ENCODE peak calls at places on chromosomes 16 and 17, in six cellular contexts. O, Z, K, V, G and Q are unnamed samples.

GRCh38 chr17:29591737-29592624 is 951 bp upstream of the ANKRD13B start:
- DNase-seq in O (peak), Z (peak), K (peak), V (no peak), G (peak), Q (peak)

GRCh38 chr17:70810609-70811008 is 641.3 kb downstream of the KCNJ2 start:
- DNase-seq in O (peak), Z (peak), K (no peak), V (no peak), G (no peak), Q (no peak)

GRCh38 chr17:50466371-50467113 is 2.1 kb downstream of the CHAD start:
- DNase-seq in O (no peak), Z (no peak), K (no peak), V (no peak), G (no peak), Q (no peak)

GRCh38 chr17:72693147-72693878 is 399.2 kb downstream of the SLC39A11 start:
- DNase-seq in O (no peak), Z (no peak), K (no peak), V (no peak), G (no peak), Q (no peak)

GRCh38 chr17:20935740-20936139 is 107.1 kb downstream of the USP22 start:
- DNase-seq in O (peak), Z (peak), K (no peak), V (peak), G (no peak), Q (no peak)

GRCh38 chr17:74738051-74738996 is 1.3 kb downstream of the RAB37 start:
- DNase-seq in O (no peak), Z (peak), K (peak), V (no peak), G (no peak), Q (no peak)

GRCh38 chr16:84937196-84937935 is 74.0 kb downstream of the ZDHHC7 start:
- DNase-seq in O (no peak), Z (no peak), K (no peak), V (no peak), G (no peak), Q (no peak)

GRCh38 chr17:10772425-10773380 is 31.2 kb downstream of the TMEM238L start:
- DNase-seq in O (peak), Z (peak), K (peak), V (no peak), G (peak), Q (peak)

GRCh38 chr16:72921106-72921505 is 126.8 kb downstream of the ZFHX3 start:
- DNase-seq in O (no peak), Z (no peak), K (no peak), V (no peak), G (no peak), Q (no peak)

GRCh38 chr17:21077286-21077685 is 34.5 kb upstream of the USP22 start:
- DNase-seq in O (no peak), Z (no peak), K (no peak), V (no peak), G (no peak), Q (no peak)

GRCh38 chr16:85420501-85421337 is 192.4 kb upstream of the GSE1 start:
- DNase-seq in O (peak), Z (peak), K (peak), V (no peak), G (peak), Q (peak)

GRCh38 chr16:50068550-50068949 is 2.8 kb downstream of the HEATR3 start:
- DNase-seq in O (peak), Z (peak), K (no peak), V (no peak), G (no peak), Q (no peak)

GRCh38 chr16:84209989-84210388 is 19.0 kb downstream of the ADAD2 start:
- DNase-seq in O (peak), Z (no peak), K (no peak), V (no peak), G (no peak), Q (no peak)

GRCh38 chr17:38465420-38466345 is 37.4 kb downstream of the ARHGAP23 start:
- DNase-seq in O (peak), Z (peak), K (no peak), V (peak), G (no peak), Q (no peak)

GRCh38 chr16:62213763-62214162 is 177.5 kb upstream of the CDH8 start:
- DNase-seq in O (no peak), Z (no peak), K (peak), V (no peak), G (peak), Q (no peak)

GRCh38 chr17:11618861-11619566 is 20.7 kb downstream of the DNAH9 start:
- DNase-seq in O (no peak), Z (no peak), K (peak), V (no peak), G (no peak), Q (no peak)

GRCh38 chr16:79998143-79998542 is 397.6 kb upstream of the MAF start:
- DNase-seq in O (no peak), Z (no peak), K (no peak), V (no peak), G (no peak), Q (no peak)

GRCh38 chr17:43881758-43882505 is 25.4 kb downstream of the MPP2 start:
- DNase-seq in O (no peak), Z (no peak), K (no peak), V (no peak), G (no peak), Q (no peak)

GRCh38 chr16:88999457-89000206 is 22.6 kb upstream of the CBFA2T3 start:
- DNase-seq in O (no peak), Z (no peak), K (no peak), V (no peak), G (no peak), Q (no peak)

GRCh38 chr16:87636050-87636684 is 33.9 kb downstream of the JPH3 start:
- DNase-seq in O (peak), Z (peak), K (peak), V (peak), G (peak), Q (peak)

GRCh38 chr16:80586476-80586875 is 45.7 kb downstream of the DYNLRB2 start:
- DNase-seq in O (peak), Z (no peak), K (no peak), V (no peak), G (no peak), Q (no peak)

GRCh38 chr16:30473231-30474061 is 904 bp downstream of the ITGAL start:
- DNase-seq in O (no peak), Z (no peak), K (no peak), V (no peak), G (no peak), Q (no peak)

GRCh38 chr17:57463103-57463885 is 207.0 kb downstream of the MSI2 start:
- DNase-seq in O (peak), Z (peak), K (peak), V (no peak), G (no peak), Q (no peak)

GRCh38 chr16:68264128-68265077 is at the start of gene SLC7A6:
- DNase-seq in O (peak), Z (peak), K (peak), V (no peak), G (peak), Q (peak)

GRCh38 chr16:84616515-84616914 is 1.4 kb downstream of the COTL1 start:
- DNase-seq in O (no peak), Z (no peak), K (no peak), V (no peak), G (no peak), Q (no peak)

GRCh38 chr17:64024781-64025731 is 4.6 kb upstream of the ICAM2 start:
- DNase-seq in O (peak), Z (peak), K (no peak), V (no peak), G (no peak), Q (no peak)

GRCh38 chr17:69300222-69300621 is 26.7 kb downstream of the ABCA5 start:
- DNase-seq in O (no peak), Z (peak), K (no peak), V (no peak), G (no peak), Q (no peak)

GRCh38 chr16:81677375-81677737 is 101.7 kb upstream of the PLCG2 start:
- DNase-seq in O (no peak), Z (no peak), K (no peak), V (no peak), G (no peak), Q (no peak)

GRCh38 chr17:32518856-32519768 is 32.3 kb downstream of the CDK5R1 start:
- DNase-seq in O (no peak), Z (no peak), K (no peak), V (peak), G (peak), Q (peak)

GRCh38 chr16:72999541-73000019 is 48.3 kb downstream of the ZFHX3 start:
- DNase-seq in O (no peak), Z (no peak), K (no peak), V (no peak), G (no peak), Q (no peak)

GRCh38 chr16:818132-818531 is 17.6 kb upstream of the GNG13 start:
- DNase-seq in O (no peak), Z (no peak), K (no peak), V (no peak), G (no peak), Q (no peak)

GRCh38 chr17:29084476-29085148 is 41.7 kb downstream of the PIPOX start:
- DNase-seq in O (peak), Z (no peak), K (no peak), V (no peak), G (no peak), Q (no peak)

GRCh38 chr16:9102943-9103342 is 11.5 kb downstream of the HAPSTR1 start:
- DNase-seq in O (no peak), Z (no peak), K (no peak), V (no peak), G (no peak), Q (no peak)

GRCh38 chr16:79284760-79285159 is 315.8 kb downstream of the MAF start:
- DNase-seq in O (no peak), Z (no peak), K (no peak), V (no peak), G (no peak), Q (no peak)

GRCh38 chr17:14458724-14459123 is 157.8 kb downstream of the HS3ST3B1 start:
- DNase-seq in O (no peak), Z (no peak), K (no peak), V (no peak), G (no peak), Q (no peak)

GRCh38 chr16:88651276-88651988 is 579 bp upstream of the CYBA start:
- DNase-seq in O (no peak), Z (no peak), K (peak), V (no peak), G (no peak), Q (no peak)

GRCh38 chr17:67467500-67468481 is 90.7 kb downstream of the PITPNC1 start:
- DNase-seq in O (no peak), Z (no peak), K (no peak), V (no peak), G (peak), Q (no peak)

GRCh38 chr17:59436900-59437299 is 105.4 kb downstream of the YPEL2 start:
- DNase-seq in O (no peak), Z (no peak), K (no peak), V (no peak), G (no peak), Q (no peak)

GRCh38 chr17:65814418-65814817 is 253.0 kb upstream of the AXIN2 start:
- DNase-seq in O (no peak), Z (no peak), K (no peak), V (no peak), G (no peak), Q (no peak)
- TF ChIP-seq CTCF in O (no peak), Z (no peak), K (no peak), V (no peak), G (no peak), Q (no peak)

GRCh38 chr17:81428945-81429344 is 33.7 kb downstream of the BAHCC1 start:
- DNase-seq in O (no peak), Z (no peak), K (no peak), V (no peak), G (no peak), Q (no peak)

GRCh38 chr17:81429353-81429774 is 34.1 kb downstream of the BAHCC1 start:
- DNase-seq in O (peak), Z (peak), K (no peak), V (no peak), G (no peak), Q (no peak)

GRCh38 chr17:81428121-81428515 is 32.9 kb downstream of the BAHCC1 start:
- DNase-seq in O (no peak), Z (no peak), K (no peak), V (no peak), G (no peak), Q (no peak)

GRCh38 chr17:81428521-81428920 is 33.3 kb downstream of the BAHCC1 start:
- DNase-seq in O (no peak), Z (no peak), K (no peak), V (no peak), G (no peak), Q (no peak)

GRCh38 chr17:81429813-81430510 is 34.7 kb downstream of the BAHCC1 start:
- DNase-seq in O (no peak), Z (peak), K (no peak), V (no peak), G (no peak), Q (peak)
- TF ChIP-seq CTCF in O (peak), Z (no peak), K (peak), V (no peak), G (no peak), Q (no peak)

DNA sequence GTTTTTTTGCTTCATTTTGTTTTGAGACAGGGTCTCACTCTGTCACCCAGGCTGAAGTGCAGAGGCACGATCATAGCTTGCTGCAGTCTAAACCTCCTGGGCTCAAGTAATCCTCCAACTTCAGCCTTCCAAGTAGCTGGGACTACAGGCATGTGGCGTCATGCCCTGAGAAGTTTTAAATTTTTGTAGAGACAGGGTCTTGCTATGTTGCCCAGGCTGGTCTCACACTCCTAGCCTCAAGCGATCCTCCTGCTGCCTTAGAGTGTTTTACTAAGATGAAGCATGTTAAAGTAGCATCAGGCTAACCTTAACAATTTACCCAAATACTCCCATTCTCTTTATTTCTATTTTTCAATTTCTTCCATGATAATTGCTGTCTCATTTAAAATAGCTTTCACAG is 49.2 kb upstream of the CACNG3 start:
- DNase-seq in O (no peak), Z (no peak), K (no peak), V (no peak), G (no peak), Q (no peak)
- TF ChIP-seq CTCF in O (no peak), Z (no peak), K (no peak), V (no peak), G (no peak), Q (no peak)

GRCh38 chr16:3020247-3020603 is at the start of gene TNFRSF12A:
- DNase-seq in O (peak), Z (peak), K (peak), V (no peak), G (peak), Q (peak)
- TF ChIP-seq CTCF in O (no peak), Z (no peak), K (no peak), V (peak), G (no peak), Q (no peak)

GRCh38 chr17:80895366-80895765 is 96.3 kb upstream of the CHMP6 start:
- DNase-seq in O (no peak), Z (no peak), K (no peak), V (no peak), G (no peak), Q (no peak)

GRCh38 chr17:80894726-80895125 is 96.9 kb upstream of the CHMP6 start:
- DNase-seq in O (no peak), Z (no peak), K (no peak), V (no peak), G (no peak), Q (no peak)

GRCh38 chr17:80893604-80894438 is 97.8 kb upstream of the CHMP6 start:
- DNase-seq in O (no peak), Z (no peak), K (no peak), V (no peak), G (no peak), Q (no peak)

GRCh38 chr17:80892900-80893603 is 98.6 kb upstream of the CHMP6 start:
- DNase-seq in O (peak), Z (peak), K (no peak), V (no peak), G (no peak), Q (no peak)

GRCh38 chr17:80894439-80894721 is 97.3 kb upstream of the CHMP6 start:
- DNase-seq in O (no peak), Z (no peak), K (no peak), V (no peak), G (no peak), Q (no peak)
- TF ChIP-seq CTCF in O (peak), Z (peak), K (no peak), V (peak), G (peak), Q (peak)

DNA sequence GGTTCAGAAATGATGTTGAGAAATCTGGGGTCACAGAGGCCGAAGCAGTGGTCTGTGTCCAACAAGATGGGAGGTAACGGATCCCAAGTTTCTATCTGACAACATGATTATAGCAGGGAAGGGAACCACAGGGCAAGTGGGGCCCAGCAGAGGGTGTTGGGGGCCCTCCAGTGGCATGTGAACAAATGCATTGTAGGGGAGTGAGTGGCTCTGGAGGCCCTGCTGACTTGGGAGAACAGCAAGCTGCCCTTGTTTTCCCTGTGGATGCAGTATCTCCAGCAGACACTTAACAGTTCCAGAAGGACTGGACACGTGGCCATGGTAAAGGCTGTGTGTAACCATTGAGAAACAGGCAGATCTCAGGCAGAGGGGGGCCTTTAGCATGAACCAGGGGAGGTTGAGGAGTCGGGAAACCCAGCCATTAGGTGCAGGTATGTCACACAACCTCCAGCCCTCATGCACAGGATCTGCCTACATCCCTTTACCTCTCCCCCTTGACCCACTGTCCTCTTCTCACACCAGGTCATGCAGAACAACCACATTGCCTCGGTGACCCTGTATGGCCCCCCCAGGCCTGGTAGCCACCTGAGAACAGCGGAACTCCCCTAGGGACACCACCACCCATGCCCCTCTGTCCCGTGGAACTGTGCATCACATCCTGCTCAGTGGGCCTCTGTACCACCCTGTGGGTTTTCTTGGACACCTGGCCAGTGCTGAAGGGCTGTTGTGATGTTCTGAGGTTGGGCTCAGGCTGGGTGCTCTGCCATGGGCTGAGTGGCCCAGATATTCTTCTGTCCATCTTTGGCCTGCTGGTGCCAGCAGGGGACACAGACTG is 4.1 kb downstream of the B3GNT9 start:
- DNase-seq in O (no peak), Z (no peak), K (no peak), V (no peak), G (no peak), Q (no peak)
- TF ChIP-seq CTCF in O (no peak), Z (no peak), K (peak), V (no peak), G (no peak), Q (no peak)